ENCODE peak calls at places on chromosomes 4 and X, in eight cellular contexts. One of them, this sample, is unnamed.

GRCh38 chr4:39542633-39543393 is 15.6 kb upstream of the UGDH start:
- DNase-seq in WERI-Rb-1: no peak
- DNase-seq in neural progenitor cell: no peak
- DNase-seq in kidney epithelial cell: no peak
- DNase-seq in AG10803: no peak
- DNase-seq in lower lobe of right lung: no peak
- DNase-seq in psoas muscle: no peak
- DNase-seq in ovary: no peak
- DNase-seq in this sample: no peak

GRCh38 chrX:10050481-10050880 is 83.3 kb downstream of the CLDN34 start:
- DNase-seq in kidney epithelial cell: no peak
- DNase-seq in ovary: no peak
- DNase-seq in AG10803: no peak
- DNase-seq in WERI-Rb-1: no peak
- DNase-seq in lower lobe of right lung: peak; percentile 51
- DNase-seq in psoas muscle: no peak
- DNase-seq in neural progenitor cell: no peak
- DNase-seq in this sample: peak; percentile 43

GRCh38 chrX:138487866-138488265 is 223.7 kb downstream of the FGF13 start:
- DNase-seq in WERI-Rb-1: no peak
- DNase-seq in neural progenitor cell: no peak
- DNase-seq in lower lobe of right lung: no peak
- DNase-seq in ovary: no peak
- DNase-seq in psoas muscle: no peak
- DNase-seq in AG10803: no peak
- DNase-seq in kidney epithelial cell: no peak
- DNase-seq in this sample: no peak

GRCh38 chr4:18366762-18367358 is 345.3 kb upstream of the LCORL start:
- DNase-seq in lower lobe of right lung: no peak
- DNase-seq in kidney epithelial cell: no peak
- DNase-seq in AG10803: peak; percentile 35
- DNase-seq in WERI-Rb-1: peak; percentile 37
- DNase-seq in ovary: no peak
- DNase-seq in psoas muscle: no peak
- DNase-seq in neural progenitor cell: peak; percentile 49
- DNase-seq in this sample: peak; percentile 19

GRCh38 chrX:150464001-150464400 is 100.9 kb downstream of the MAMLD1 start:
- DNase-seq in neural progenitor cell: no peak
- DNase-seq in WERI-Rb-1: no peak
- DNase-seq in kidney epithelial cell: no peak
- DNase-seq in psoas muscle: no peak
- DNase-seq in lower lobe of right lung: no peak
- DNase-seq in AG10803: no peak
- DNase-seq in ovary: no peak
- DNase-seq in this sample: no peak

GRCh38 chr4:137213372-137214173 is 318.7 kb downstream of the PCDH18 start:
- DNase-seq in lower lobe of right lung: no peak
- DNase-seq in AG10803: peak; percentile 39
- DNase-seq in neural progenitor cell: no peak
- DNase-seq in ovary: no peak
- DNase-seq in psoas muscle: no peak
- DNase-seq in WERI-Rb-1: no peak
- DNase-seq in kidney epithelial cell: no peak
- DNase-seq in this sample: peak; percentile 63

GRCh38 chr4:186642998-186643397 is 80.7 kb downstream of the FAT1 start:
- DNase-seq in lower lobe of right lung: no peak
- DNase-seq in AG10803: no peak
- DNase-seq in ovary: no peak
- DNase-seq in WERI-Rb-1: no peak
- DNase-seq in kidney epithelial cell: no peak
- DNase-seq in psoas muscle: no peak
- DNase-seq in neural progenitor cell: no peak
- DNase-seq in this sample: no peak

GRCh38 chr4:52028970-52029369 is 8.8 kb upstream of the LRRC66 start:
- DNase-seq in psoas muscle: no peak
- DNase-seq in lower lobe of right lung: no peak
- DNase-seq in WERI-Rb-1: no peak
- DNase-seq in ovary: no peak
- DNase-seq in neural progenitor cell: no peak
- DNase-seq in kidney epithelial cell: peak; percentile 31
- DNase-seq in AG10803: peak; percentile 68
- DNase-seq in this sample: peak; percentile 59

GRCh38 chr4:53967971-53968370 is 96.4 kb downstream of the CHIC2 start:
- DNase-seq in ovary: no peak
- DNase-seq in psoas muscle: no peak
- DNase-seq in lower lobe of right lung: no peak
- DNase-seq in WERI-Rb-1: no peak
- DNase-seq in neural progenitor cell: no peak
- DNase-seq in kidney epithelial cell: no peak
- DNase-seq in AG10803: peak; percentile 30
- DNase-seq in this sample: no peak

GRCh38 chr4:109942292-109942926 is 29.7 kb downstream of the EGF start:
- DNase-seq in ovary: no peak
- DNase-seq in neural progenitor cell: no peak
- DNase-seq in psoas muscle: no peak
- DNase-seq in AG10803: no peak
- DNase-seq in kidney epithelial cell: no peak
- DNase-seq in WERI-Rb-1: no peak
- DNase-seq in lower lobe of right lung: no peak
- DNase-seq in this sample: no peak

GRCh38 chr4:155638195-155638960 is 28.3 kb upstream of the GUCY1A1 start:
- DNase-seq in ovary: no peak
- DNase-seq in psoas muscle: no peak
- DNase-seq in lower lobe of right lung: no peak
- DNase-seq in kidney epithelial cell: no peak
- DNase-seq in neural progenitor cell: no peak
- DNase-seq in AG10803: no peak
- DNase-seq in WERI-Rb-1: no peak
- DNase-seq in this sample: no peak

GRCh38 chr4:17630228-17630627 is 15.8 kb downstream of the MED28 start:
- DNase-seq in lower lobe of right lung: no peak
- DNase-seq in kidney epithelial cell: no peak
- DNase-seq in AG10803: no peak
- DNase-seq in ovary: no peak
- DNase-seq in WERI-Rb-1: no peak
- DNase-seq in neural progenitor cell: no peak
- DNase-seq in psoas muscle: no peak
- DNase-seq in this sample: no peak

GRCh38 chr4:48008021-48008596 is 8.4 kb downstream of the CNGA1 start:
- DNase-seq in lower lobe of right lung: no peak
- DNase-seq in WERI-Rb-1: no peak
- DNase-seq in psoas muscle: no peak
- DNase-seq in ovary: no peak
- DNase-seq in kidney epithelial cell: no peak
- DNase-seq in neural progenitor cell: peak; percentile 50
- DNase-seq in AG10803: no peak
- DNase-seq in this sample: no peak

GRCh38 chrX:151974336-151975227 is at the start of gene GABRE:
- DNase-seq in psoas muscle: peak; percentile 68
- DNase-seq in WERI-Rb-1: peak; percentile 78
- DNase-seq in kidney epithelial cell: no peak
- DNase-seq in AG10803: peak; percentile 42
- DNase-seq in lower lobe of right lung: peak; percentile 56
- DNase-seq in ovary: peak; percentile 48
- DNase-seq in neural progenitor cell: peak; percentile 69
- DNase-seq in this sample: peak; percentile 46

GRCh38 chrX:13440166-13440565 is 120.3 kb upstream of the ATXN3L start:
- DNase-seq in lower lobe of right lung: no peak
- DNase-seq in WERI-Rb-1: no peak
- DNase-seq in neural progenitor cell: no peak
- DNase-seq in psoas muscle: no peak
- DNase-seq in ovary: no peak
- DNase-seq in AG10803: no peak
- DNase-seq in kidney epithelial cell: no peak
- DNase-seq in this sample: no peak

GRCh38 chrX:86039625-86040568 is 7.5 kb downstream of the CHM start:
- DNase-seq in kidney epithelial cell: no peak
- DNase-seq in ovary: no peak
- DNase-seq in psoas muscle: no peak
- DNase-seq in AG10803: no peak
- DNase-seq in neural progenitor cell: peak; percentile 61
- DNase-seq in lower lobe of right lung: no peak
- DNase-seq in WERI-Rb-1: no peak
- DNase-seq in this sample: no peak

GRCh38 chr4:165398570-165398969 is 19.8 kb downstream of the CPE start:
- DNase-seq in lower lobe of right lung: no peak
- DNase-seq in WERI-Rb-1: peak; percentile 89
- DNase-seq in neural progenitor cell: peak; percentile 35
- DNase-seq in kidney epithelial cell: peak; percentile 25
- DNase-seq in ovary: no peak
- DNase-seq in AG10803: peak; percentile 5
- DNase-seq in psoas muscle: no peak
- DNase-seq in this sample: peak; percentile 25

GRCh38 chr4:165945991-165946390 is 73.0 kb downstream of the TLL1 start:
- DNase-seq in WERI-Rb-1: peak; percentile 32
- DNase-seq in ovary: no peak
- DNase-seq in neural progenitor cell: peak; percentile 4
- DNase-seq in psoas muscle: no peak
- DNase-seq in AG10803: no peak
- DNase-seq in kidney epithelial cell: no peak
- DNase-seq in lower lobe of right lung: no peak
- DNase-seq in this sample: no peak

GRCh38 chr4:26452565-26453531 is 37.4 kb downstream of the CCKAR start:
- DNase-seq in neural progenitor cell: no peak
- DNase-seq in WERI-Rb-1: no peak
- DNase-seq in kidney epithelial cell: no peak
- DNase-seq in ovary: no peak
- DNase-seq in AG10803: no peak
- DNase-seq in lower lobe of right lung: no peak
- DNase-seq in psoas muscle: no peak
- DNase-seq in this sample: no peak

GRCh38 chr4:44462259-44462658 is 13.7 kb upstream of the KCTD8 start:
- DNase-seq in ovary: no peak
- DNase-seq in neural progenitor cell: no peak
- DNase-seq in lower lobe of right lung: no peak
- DNase-seq in AG10803: no peak
- DNase-seq in kidney epithelial cell: no peak
- DNase-seq in psoas muscle: no peak
- DNase-seq in WERI-Rb-1: no peak
- DNase-seq in this sample: no peak

GRCh38 chr4:25413261-25413660 is 36.2 kb downstream of the ANAPC4 start:
- DNase-seq in lower lobe of right lung: no peak
- DNase-seq in ovary: no peak
- DNase-seq in WERI-Rb-1: no peak
- DNase-seq in psoas muscle: no peak
- DNase-seq in AG10803: no peak
- DNase-seq in kidney epithelial cell: no peak
- DNase-seq in neural progenitor cell: no peak
- DNase-seq in this sample: no peak

DNA sequence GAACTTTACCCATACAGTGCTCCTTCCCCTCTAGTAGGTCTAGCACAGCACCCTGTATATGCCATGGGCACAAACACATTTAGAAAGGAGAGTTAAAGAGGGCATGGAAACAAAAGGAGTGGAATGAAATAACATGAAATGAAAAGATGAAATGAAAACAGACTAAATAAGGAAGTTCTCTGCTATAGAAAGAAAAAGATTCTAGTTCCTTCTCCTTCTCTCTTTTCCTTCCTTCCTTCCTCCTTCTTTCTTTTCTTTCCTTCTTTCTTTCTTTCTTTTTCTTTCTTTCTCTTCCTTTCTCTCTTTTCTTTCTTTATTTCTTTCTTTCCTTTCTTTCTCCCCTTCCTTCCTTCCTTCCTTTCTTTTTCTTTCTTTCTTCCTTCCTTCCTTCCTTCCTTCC is 2197.4 kb downstream of the PCDH7 start:
- DNase-seq in WERI-Rb-1: no peak
- DNase-seq in neural progenitor cell: no peak
- DNase-seq in psoas muscle: no peak
- DNase-seq in kidney epithelial cell: no peak
- DNase-seq in AG10803: no peak
- DNase-seq in lower lobe of right lung: no peak
- DNase-seq in ovary: no peak
- DNase-seq in this sample: no peak
- H3K4me3 ChIP-seq in WERI-Rb-1: no peak overlapping the region
- H3K4me3 ChIP-seq in neural progenitor cell: no peak overlapping the region
- H3K4me3 ChIP-seq in psoas muscle: no peak overlapping the region
- H3K4me3 ChIP-seq in kidney epithelial cell: no peak overlapping the region
- H3K4me3 ChIP-seq in AG10803: no peak overlapping the region
- H3K4me3 ChIP-seq in lower lobe of right lung: no peak overlapping the region
- H3K4me3 ChIP-seq in ovary: no peak overlapping the region
- H3K4me3 ChIP-seq in this sample: no peak overlapping the region

DNA sequence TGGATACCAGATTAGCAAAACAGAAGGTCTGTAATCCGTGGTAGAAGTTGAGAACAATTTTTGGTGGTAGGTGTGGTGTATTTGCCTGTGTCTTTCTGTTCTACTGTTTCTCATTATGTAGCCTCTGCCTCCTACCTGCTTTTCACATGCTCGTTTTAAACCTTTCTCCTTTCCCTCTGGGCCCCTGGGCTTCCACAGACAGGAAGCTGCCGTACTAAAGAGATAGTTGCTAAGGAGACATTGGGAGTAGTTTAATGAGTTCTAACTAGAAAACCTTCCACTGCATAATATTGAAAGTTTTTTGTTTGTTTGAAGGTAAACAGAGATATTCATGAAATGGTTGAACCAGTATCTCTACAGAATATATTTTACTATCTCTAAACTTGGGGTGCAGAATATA is 107.8 kb downstream of the STOX2 start:
- DNase-seq in kidney epithelial cell: no peak
- DNase-seq in psoas muscle: no peak
- DNase-seq in WERI-Rb-1: no peak
- DNase-seq in ovary: no peak
- DNase-seq in neural progenitor cell: no peak
- DNase-seq in AG10803: no peak
- DNase-seq in lower lobe of right lung: no peak
- DNase-seq in this sample: no peak
- TF ChIP-seq CTCF in kidney epithelial cell: no peak
- TF ChIP-seq CTCF in psoas muscle: no peak
- TF ChIP-seq CTCF in WERI-Rb-1: no peak
- TF ChIP-seq CTCF in ovary: no peak
- TF ChIP-seq CTCF in neural progenitor cell: no peak
- TF ChIP-seq CTCF in AG10803: no peak
- TF ChIP-seq CTCF in lower lobe of right lung: no peak
- TF ChIP-seq CTCF in this sample: no peak

GRCh38 chr4:111807556-111807955 is 337.7 kb upstream of the FAM241A start:
- DNase-seq in kidney epithelial cell: no peak
- DNase-seq in lower lobe of right lung: no peak
- DNase-seq in WERI-Rb-1: no peak
- DNase-seq in psoas muscle: no peak
- DNase-seq in AG10803: no peak
- DNase-seq in ovary: no peak
- DNase-seq in neural progenitor cell: no peak
- DNase-seq in this sample: no peak
- H3K4me3 ChIP-seq in kidney epithelial cell: no peak overlapping the region
- H3K4me3 ChIP-seq in lower lobe of right lung: no peak overlapping the region
- H3K4me3 ChIP-seq in WERI-Rb-1: no peak overlapping the region
- H3K4me3 ChIP-seq in psoas muscle: no peak overlapping the region
- H3K4me3 ChIP-seq in AG10803: no peak overlapping the region
- H3K4me3 ChIP-seq in ovary: no peak overlapping the region
- H3K4me3 ChIP-seq in neural progenitor cell: no peak overlapping the region
- H3K4me3 ChIP-seq in this sample: no peak overlapping the region

GRCh38 chr4:92170340-92170739 is 133.4 kb upstream of the GRID2 start:
- DNase-seq in lower lobe of right lung: no peak
- DNase-seq in ovary: no peak
- DNase-seq in neural progenitor cell: no peak
- DNase-seq in WERI-Rb-1: no peak
- DNase-seq in kidney epithelial cell: no peak
- DNase-seq in AG10803: no peak
- DNase-seq in psoas muscle: no peak
- DNase-seq in this sample: no peak

GRCh38 chr4:92175250-92175649 is 128.5 kb upstream of the GRID2 start:
- DNase-seq in psoas muscle: no peak
- DNase-seq in lower lobe of right lung: no peak
- DNase-seq in WERI-Rb-1: no peak
- DNase-seq in neural progenitor cell: peak; percentile 19
- DNase-seq in kidney epithelial cell: no peak
- DNase-seq in AG10803: no peak
- DNase-seq in ovary: no peak
- DNase-seq in this sample: no peak

GRCh38 chr4:92172203-92172602 is 131.6 kb upstream of the GRID2 start:
- DNase-seq in AG10803: no peak
- DNase-seq in ovary: no peak
- DNase-seq in kidney epithelial cell: no peak
- DNase-seq in psoas muscle: no peak
- DNase-seq in lower lobe of right lung: no peak
- DNase-seq in WERI-Rb-1: no peak
- DNase-seq in neural progenitor cell: no peak
- DNase-seq in this sample: peak; percentile 28
- TF ChIP-seq CTCF in AG10803: no peak
- TF ChIP-seq CTCF in ovary: no peak
- TF ChIP-seq CTCF in kidney epithelial cell: peak; percentile 7
- TF ChIP-seq CTCF in psoas muscle: no peak
- TF ChIP-seq CTCF in lower lobe of right lung: no peak
- TF ChIP-seq CTCF in WERI-Rb-1: no peak
- TF ChIP-seq CTCF in neural progenitor cell: no peak
- TF ChIP-seq CTCF in this sample: peak; percentile 46

This sample was measured in fibroblast of the aortic adventitia.